ENCODE peak calls at places on chromosomes 4 and X, in four cellular contexts. J is mesendoderm, V is H1, H is mesenchymal stem cell. M is an unnamed sample.
A peak's percentile ranks its signal among the peaks of the same experiment; 100 is the strongest.

GRCh38 chr4:1014395-1015167 is 3.2 kb downstream of the FGFRL1 start:
- DNase-seq in J (no peak), V (no peak), H (no peak), M (no peak)

GRCh38 chr4:627347-627746 is 2.0 kb downstream of the PDE6B start:
- DNase-seq in V (no peak), H (no peak), J (no peak), M (no peak)

GRCh38 chr4:181619651-181620050 is 623.6 kb upstream of the TENM3 start:
- DNase-seq in J (no peak), H (no peak), V (no peak), M (no peak)

GRCh38 chr4:165131247-165131832 is 18.7 kb upstream of the TMEM192 start:
- DNase-seq in H (peak; percentile 67), J (peak; percentile 69), V (peak; percentile 36), M (peak; percentile 55)

GRCh38 chr4:104128850-104129213 is 365.9 kb downstream of the CXXC4 start:
- DNase-seq in J (peak; percentile 2), H (peak; percentile 22), V (no peak), M (no peak)

GRCh38 chr4:1856920-1857699 is 1.2 kb upstream of the LETM1 start:
- DNase-seq in V (no peak), J (no peak), H (no peak), M (no peak)

GRCh38 chr4:157459789-157460188 is 239.3 kb downstream of the GRIA2 start:
- DNase-seq in J (no peak), H (no peak), V (no peak), M (no peak)

GRCh38 chr4:6453688-6453990 is 18.8 kb downstream of the PPP2R2C start:
- DNase-seq in J (no peak), H (no peak), V (no peak), M (no peak)

GRCh38 chr4:76589872-76590846 is 155.1 kb downstream of the SHROOM3 start:
- DNase-seq in H (peak; percentile 90), J (peak; percentile 99), V (peak; percentile 85), M (peak; percentile 92)

GRCh38 chr4:74367656-74368055 is 2.7 kb downstream of the EREG start:
- DNase-seq in H (no peak), V (no peak), J (no peak), M (no peak)

GRCh38 chr4:143391261-143391660 is 54.6 kb downstream of the GAB1 start:
- DNase-seq in V (no peak), H (no peak), J (no peak), M (no peak)

GRCh38 chr4:148787831-148788477 is 345.7 kb upstream of the NR3C2 start:
- DNase-seq in H (no peak), V (no peak), J (peak; percentile 59), M (peak; percentile 81)

GRCh38 chr4:153789741-153790651 is 1.1 kb upstream of the SFRP2 start:
- DNase-seq in J (peak; percentile 93), V (peak; percentile 92), H (peak; percentile 63), M (no peak)

GRCh38 chrX:97806238-97806637 is 922.5 kb downstream of the RPA4 start:
- DNase-seq in J (no peak), V (no peak), H (peak; percentile 1), M (peak; percentile 75)

GRCh38 chrX:5526191-5526590 is 702.5 kb downstream of the NLGN4X start:
- DNase-seq in V (no peak), J (no peak), H (no peak), M (no peak)

GRCh38 chr4:78645853-78646757 is 94.5 kb downstream of the ANXA3 start:
- DNase-seq in H (peak; percentile 94), V (no peak), J (no peak), M (peak; percentile 96)

GRCh38 chr4:1403177-1403583 is 3.1 kb downstream of the NKX1-1 start:
- DNase-seq in J (no peak), H (no peak), V (no peak), M (no peak)

GRCh38 chr4:12041828-12042227 is 613.1 kb upstream of the HS3ST1 start:
- DNase-seq in V (no peak), H (no peak), J (peak; percentile 46), M (no peak)

GRCh38 chrX:102899940-102900916 is 36.8 kb upstream of the RAB40AL start:
- DNase-seq in H (peak; percentile 76), V (no peak), J (peak; percentile 72), M (peak; percentile 74)

GRCh38 chr4:1000686-1001260 is 7.6 kb upstream of the SLC26A1 start:
- DNase-seq in V (no peak), H (no peak), J (no peak), M (no peak)

GRCh38 chr4:139167774-139168444 is 9.1 kb downstream of the ELF2 start:
- DNase-seq in V (no peak), H (peak; percentile 76), J (peak; percentile 72), M (peak; percentile 68)
- H3K4ac ChIP-seq in V (no peak overlapping the region), H (no peak overlapping the region), J (no peak overlapping the region), M (no peak overlapping the region)

DNA sequence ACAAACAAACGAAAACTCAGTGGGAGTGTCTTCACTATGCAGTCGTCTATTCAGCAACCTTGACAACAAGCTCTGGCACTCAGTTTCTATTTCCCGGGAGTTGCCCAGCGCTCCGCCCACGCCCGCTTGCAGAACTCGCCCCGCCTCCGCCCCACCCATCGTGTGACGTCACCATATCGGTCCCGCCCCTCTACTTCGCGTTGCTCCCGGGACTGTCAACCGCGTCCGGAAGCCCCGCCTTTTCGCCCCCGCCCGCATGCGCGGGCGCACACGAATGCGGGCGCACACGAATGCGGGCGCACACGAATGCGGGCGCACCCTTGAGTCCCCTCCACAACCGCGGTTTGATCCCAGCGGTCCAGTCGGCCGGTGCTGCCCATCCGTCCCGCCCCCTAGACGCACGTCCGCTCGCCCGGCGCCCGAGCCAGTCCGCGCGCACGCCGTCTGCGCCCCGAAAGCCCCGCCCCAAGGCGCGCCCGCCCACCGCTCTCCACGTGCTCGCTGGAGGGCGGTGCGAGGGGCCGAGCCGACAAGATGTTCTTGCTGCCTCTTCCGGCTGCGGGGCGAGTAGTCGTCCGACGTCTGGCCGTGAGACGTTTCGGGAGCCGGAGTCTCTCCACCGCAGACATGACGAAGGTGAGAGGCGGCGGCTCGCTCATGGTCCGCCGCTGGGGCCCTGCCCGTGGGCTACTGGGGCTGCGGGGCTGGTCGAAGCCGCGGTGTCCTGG is at the start of gene LAP3:
- DNase-seq in V (peak; percentile 89), J (peak; percentile 97), H (peak; percentile 95), M (peak; percentile 96)
- H3K4ac ChIP-seq in V (no peak within 1 kb of the TSS), J (no peak within 1 kb of the TSS), H (peak within 1 kb of the TSS; percentile 82), M (peak within 1 kb of the TSS; percentile 31)

GRCh38 chr4:8198206-8198905 is 734 bp upstream of the SH3TC1 start:
- DNase-seq in H (no peak), V (no peak), J (no peak), M (no peak)
- H3K4ac ChIP-seq in H (peak overlapping the region; percentile 81), V (peak overlapping the region; percentile 89), J (no peak overlapping the region), M (peak overlapping the region; percentile 64)

DNA sequence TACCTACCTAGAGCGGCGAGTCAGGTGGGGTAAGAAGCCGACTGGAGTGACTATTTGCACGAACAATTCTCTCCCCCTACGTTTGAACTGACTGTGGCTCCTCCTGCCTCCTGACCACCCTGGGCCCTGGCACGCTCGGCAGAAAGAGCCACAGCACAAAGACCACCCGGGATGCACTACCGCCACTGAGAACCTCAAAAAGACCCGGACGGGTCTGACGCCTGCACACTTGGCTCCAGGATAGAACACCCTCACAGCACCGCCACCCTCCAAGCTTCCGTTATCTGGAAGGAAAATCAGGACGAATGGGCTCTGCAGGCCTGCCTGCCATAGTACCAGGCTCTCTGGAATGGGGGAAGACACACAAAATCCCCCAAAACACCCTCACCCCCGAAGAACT is 2.2 kb downstream of the LRPAP1 start:
- DNase-seq in J (no peak), H (no peak), V (no peak), M (no peak)
- H3K4ac ChIP-seq in J (no peak overlapping the region), H (no peak overlapping the region), V (no peak overlapping the region), M (no peak overlapping the region)

GRCh38 chrX:154373340-154374306 is 811 bp downstream of the FLNA start:
- DNase-seq in H (peak; percentile 84), J (peak; percentile 90), V (peak; percentile 73), M (peak; percentile 83)

GRCh38 chrX:154374361-154375155 is at the start of gene FLNA:
- DNase-seq in J (peak; percentile 51), H (peak; percentile 14), V (no peak), M (no peak)

GRCh38 chrX:154371771-154372300 is 2.6 kb downstream of the FLNA start:
- DNase-seq in V (no peak), H (no peak), J (no peak), M (no peak)

GRCh38 chrX:154370882-154371770 is 3.3 kb downstream of the FLNA start:
- DNase-seq in H (peak; percentile 93), J (peak; percentile 95), V (peak; percentile 56), M (peak; percentile 89)

DNA sequence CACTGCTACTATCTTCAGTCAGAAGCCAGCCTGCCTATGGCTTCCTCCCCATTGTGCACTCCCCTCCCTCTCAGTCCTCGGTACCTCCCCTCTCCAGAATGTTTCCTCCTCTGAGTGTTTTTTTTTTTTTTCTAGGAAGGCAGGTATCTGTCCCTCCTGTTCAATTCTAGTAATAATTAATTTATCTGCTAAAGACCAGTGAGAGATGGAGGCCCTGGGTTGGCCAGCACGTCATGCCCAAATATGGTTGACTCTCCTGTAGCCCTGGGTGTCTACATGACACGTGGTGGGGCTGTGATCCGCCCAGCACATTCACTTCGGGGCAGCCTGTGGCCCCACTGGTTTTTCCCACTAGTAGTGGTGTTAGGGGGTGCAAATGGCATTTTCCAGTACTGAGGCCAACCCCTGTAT is 1.8 kb downstream of the FLNA start:
- DNase-seq in J (peak; percentile 44), H (peak; percentile 60), V (no peak), M (peak; percentile 65)
- H3K4ac ChIP-seq in J (peak overlapping the region; percentile 87), H (no peak overlapping the region), V (no peak overlapping the region), M (peak overlapping the region; percentile 99)

DNA sequence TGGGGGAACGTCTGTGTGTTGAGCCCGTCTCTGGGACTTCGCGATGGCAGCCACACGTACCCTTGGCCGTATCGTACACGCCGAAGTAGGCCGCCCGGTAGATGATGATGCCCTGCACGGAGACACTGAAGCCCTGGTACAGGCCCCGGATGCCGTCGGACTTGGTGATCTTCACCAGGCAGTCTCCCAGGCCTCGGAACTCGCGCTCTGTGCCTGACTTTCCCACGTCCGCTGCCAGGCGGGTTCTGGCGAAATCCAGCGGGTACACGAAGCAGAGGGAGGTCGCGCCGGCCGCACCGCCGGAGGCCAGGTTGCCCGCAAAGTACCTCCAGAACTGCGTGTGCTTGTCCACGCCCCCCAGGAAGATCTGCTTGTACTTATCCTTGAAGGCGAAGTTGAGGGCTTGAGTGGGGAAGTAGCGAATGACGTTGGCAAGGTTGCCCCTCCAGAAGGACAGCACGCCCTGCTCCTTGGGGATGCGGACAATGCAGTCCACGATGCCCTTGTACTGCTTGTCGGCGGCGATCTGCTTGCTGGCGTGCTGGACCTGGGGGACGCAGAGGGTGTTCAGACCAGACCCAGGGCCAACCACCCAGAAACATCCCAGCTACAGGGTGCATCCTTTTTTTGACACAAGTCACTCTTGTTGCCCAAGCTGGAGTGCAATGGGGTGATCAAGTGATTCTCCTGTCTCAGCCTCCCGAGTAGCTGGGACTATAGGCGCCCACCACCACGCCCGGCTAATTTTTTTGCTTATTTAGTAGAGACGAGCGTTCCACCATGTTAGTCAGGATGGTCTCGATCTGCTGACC is 2.5 kb downstream of the SLC25A6 start:
- DNase-seq in J (no peak), H (no peak), V (no peak), M (no peak)
- H3K4ac ChIP-seq in J (no peak overlapping the region), H (no peak overlapping the region), V (no peak overlapping the region), M (no peak overlapping the region)

DNA sequence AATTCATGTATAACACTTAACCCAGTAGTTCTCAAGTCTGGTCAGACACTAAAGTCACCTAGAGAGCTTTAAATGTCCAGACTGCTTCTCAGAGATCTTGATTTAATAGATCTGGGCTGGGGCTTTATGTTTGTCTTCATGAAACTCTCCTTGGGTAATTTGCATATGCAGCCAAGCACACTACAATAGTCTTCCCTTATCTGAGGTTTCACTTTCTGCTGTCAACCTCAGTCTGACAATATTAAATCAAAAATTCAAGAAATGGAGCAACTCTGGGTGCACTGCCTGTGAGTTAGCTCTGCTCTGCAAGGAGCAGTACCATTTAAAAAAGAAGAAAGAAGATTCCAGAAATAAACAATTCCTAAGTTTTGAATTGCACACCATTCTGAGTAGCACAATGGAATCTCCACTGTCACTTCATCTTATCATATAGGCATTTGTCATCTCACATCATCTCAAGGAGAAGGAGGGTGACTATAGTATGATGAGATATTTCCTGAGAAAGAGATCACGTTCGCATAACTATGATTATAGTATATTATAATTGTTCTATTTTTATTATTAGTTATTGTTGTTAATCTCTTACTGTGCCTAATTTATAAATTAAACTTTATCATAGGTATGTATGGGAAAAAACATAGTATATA is 9.4 kb downstream of the FNIP2 start:
- DNase-seq in V (no peak), H (no peak), J (no peak), M (no peak)
- H3K4ac ChIP-seq in V (no peak overlapping the region), H (no peak overlapping the region), J (no peak overlapping the region), M (no peak overlapping the region)

M was measured in IMR-90.